ENCODE peak calls at places on chromosome 18, in seven cellular contexts. T, F, V, Y, E, G and B are unnamed samples. For H3K9me3, the result is how much of the 10 kb centered on the place peaks cover.

GRCh38 chr18:50744253-50744652 is 75.6 kb downstream of the MRO start:
- DNase-seq in T (no peak), F (no peak), V (no peak), Y (no peak), E (no peak), G (no peak), B (no peak)

GRCh38 chr18:27780061-27780740 is 396.7 kb downstream of the CDH2 start:
- DNase-seq in T (no peak), F (no peak), V (no peak), Y (peak), E (no peak), G (no peak), B (no peak)

GRCh38 chr18:48662021-48662661 is 123.3 kb downstream of the CTIF start:
- DNase-seq in T (no peak), F (no peak), V (no peak), Y (peak), E (peak), G (peak), B (no peak)

GRCh38 chr18:9700261-9700796 is 7.8 kb upstream of the RAB31 start:
- DNase-seq in T (no peak), F (no peak), V (no peak), Y (no peak), E (no peak), G (no peak), B (no peak)

GRCh38 chr18:8800445-8800844 is 95.1 kb downstream of the MTCL1 start:
- DNase-seq in T (peak), F (no peak), V (no peak), Y (peak), E (no peak), G (no peak), B (no peak)

GRCh38 chr18:43159091-43159490 is 43.6 kb upstream of the RIT2 start:
- DNase-seq in T (no peak), F (no peak), V (no peak), Y (peak), E (no peak), G (no peak), B (no peak)

GRCh38 chr18:13382990-13383821 is 164.6 kb downstream of the LDLRAD4 start:
- DNase-seq in T (no peak), F (no peak), V (no peak), Y (no peak), E (no peak), G (no peak), B (no peak)

GRCh38 chr18:21163647-21164625 is 52.3 kb upstream of the ROCK1 start:
- DNase-seq in T (no peak), F (no peak), V (no peak), Y (peak), E (peak), G (peak), B (no peak)

GRCh38 chr18:28087173-28087563 is 89.8 kb downstream of the CDH2 start:
- DNase-seq in T (no peak), F (no peak), V (no peak), Y (peak), E (no peak), G (peak), B (no peak)

GRCh38 chr18:361941-362913 is 94.4 kb upstream of the THOC1 start:
- DNase-seq in T (no peak), F (no peak), V (no peak), Y (peak), E (no peak), G (no peak), B (no peak)

GRCh38 chr18:60202702-60203101 is 169.9 kb downstream of the MC4R start:
- DNase-seq in T (no peak), F (no peak), V (no peak), Y (no peak), E (no peak), G (no peak), B (no peak)

GRCh38 chr18:39238951-39239350 is 1673.4 kb upstream of the CELF4 start:
- DNase-seq in T (no peak), F (no peak), V (no peak), Y (no peak), E (no peak), G (no peak), B (no peak)

GRCh38 chr18:26510337-26510736 is 38.0 kb downstream of the KCTD1 start:
- DNase-seq in T (no peak), F (no peak), V (no peak), Y (peak), E (no peak), G (peak), B (no peak)

GRCh38 chr18:9802774-9803697 is 82.7 kb upstream of the TXNDC2 start:
- DNase-seq in T (no peak), F (no peak), V (no peak), Y (peak), E (no peak), G (peak), B (no peak)

GRCh38 chr18:5518899-5519371 is 24.9 kb downstream of the EPB41L3 start:
- DNase-seq in T (no peak), F (no peak), V (no peak), Y (peak), E (no peak), G (peak), B (no peak)

GRCh38 chr18:71327443-71328120 is 1038.7 kb downstream of the SOCS6 start:
- DNase-seq in T (no peak), F (no peak), V (no peak), Y (no peak), E (no peak), G (no peak), B (no peak)

GRCh38 chr18:59484796-59485328 is 125.8 kb upstream of the LMAN1 start:
- DNase-seq in T (no peak), F (no peak), V (no peak), Y (peak), E (no peak), G (no peak), B (no peak)

GRCh38 chr18:64337673-64338072 is 188.8 kb upstream of the LINC00305 start:
- DNase-seq in T (no peak), F (no peak), V (no peak), Y (no peak), E (no peak), G (no peak), B (no peak)

GRCh38 chr18:64332851-64333250 is 184.0 kb upstream of the LINC00305 start:
- DNase-seq in T (no peak), F (no peak), V (no peak), Y (no peak), E (no peak), G (no peak), B (no peak)

GRCh38 chr18:64331419-64331818 is 182.5 kb upstream of the LINC00305 start:
- DNase-seq in T (no peak), F (no peak), V (no peak), Y (no peak), E (no peak), G (no peak), B (no peak)

GRCh38 chr18:64333584-64333983 is 184.7 kb upstream of the LINC00305 start:
- DNase-seq in T (no peak), F (no peak), V (no peak), Y (no peak), E (no peak), G (no peak), B (no peak)

GRCh38 chr18:64337018-64337417 is 188.1 kb upstream of the LINC00305 start:
- DNase-seq in T (no peak), F (no peak), V (no peak), Y (no peak), E (no peak), G (no peak), B (no peak)
- H3K9me3 ChIP-seq in T (under half), F (under half), V (under half), Y (under half), E (under half), G (under half), B (under half)

DNA sequence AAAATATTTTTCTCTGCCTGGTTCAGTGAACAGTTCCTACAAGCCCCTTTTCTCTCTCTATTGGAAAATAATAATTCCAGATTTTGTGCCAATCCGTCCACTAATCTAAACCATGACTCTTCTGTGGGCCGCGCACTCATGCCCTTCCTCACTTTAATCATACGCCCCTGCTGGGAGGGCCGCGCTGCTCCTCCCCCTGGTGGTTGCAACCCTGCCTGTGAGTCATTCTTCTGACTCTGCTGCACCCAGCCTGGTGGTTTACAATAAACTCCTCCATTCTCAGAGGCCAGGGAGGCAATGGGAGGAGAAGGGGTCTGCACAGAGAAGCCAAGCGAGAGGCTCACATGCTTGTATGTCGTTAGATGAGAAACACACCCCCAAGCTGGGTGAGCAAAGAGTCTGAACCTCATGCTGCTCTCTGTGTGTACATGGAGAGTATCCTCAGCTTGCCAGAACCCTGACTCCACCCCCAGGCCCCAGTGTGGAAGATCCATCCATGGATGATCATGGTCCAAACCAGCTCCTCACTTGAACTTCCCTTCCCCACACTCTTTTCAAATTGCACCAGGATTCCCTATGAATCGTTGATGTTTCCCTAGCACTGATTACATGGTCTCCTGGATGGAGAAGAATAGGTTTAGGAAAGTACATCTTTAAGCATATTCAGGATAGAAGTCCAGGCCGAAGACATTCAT is 228.9 kb downstream of the ANKRD30B start:
- DNase-seq in T (no peak), F (no peak), V (no peak), Y (no peak), E (peak), G (no peak), B (no peak)
- H3K9me3 ChIP-seq in T (under half), F (under half), V (under half), Y (under half), E (under half), G (under half), B (under half)

GRCh38 chr18:62001396-62001795 is 108.6 kb upstream of the RNF152 start:
- DNase-seq in T (no peak), F (no peak), V (no peak), Y (no peak), E (no peak), G (no peak), B (no peak)

GRCh38 chr18:61993831-61994230 is 101.0 kb upstream of the RNF152 start:
- DNase-seq in T (no peak), F (no peak), V (no peak), Y (peak), E (no peak), G (no peak), B (no peak)

GRCh38 chr18:61995547-61996062 is 102.8 kb upstream of the RNF152 start:
- DNase-seq in T (no peak), F (no peak), V (no peak), Y (no peak), E (no peak), G (no peak), B (no peak)

GRCh38 chr18:61998957-61999356 is 106.2 kb upstream of the RNF152 start:
- DNase-seq in T (no peak), F (no peak), V (no peak), Y (peak), E (no peak), G (no peak), B (no peak)

DNA sequence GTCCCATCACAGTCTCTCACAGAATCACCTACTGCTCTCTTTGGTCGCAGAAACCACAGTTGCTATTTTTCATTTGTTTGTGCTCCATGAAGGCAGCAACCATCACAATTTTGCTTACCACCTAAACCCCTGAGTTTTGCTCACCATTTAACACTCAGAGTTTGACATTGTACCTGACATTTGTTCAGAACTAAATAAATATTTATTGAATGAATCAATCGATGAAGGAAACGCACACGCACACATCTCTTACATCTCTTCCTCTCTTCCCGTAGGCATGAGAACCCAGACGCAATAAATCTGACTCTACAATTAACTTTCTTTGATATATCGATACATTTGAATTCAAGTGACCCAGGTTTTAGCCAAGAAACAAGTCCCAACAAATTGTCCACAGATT is 105.5 kb upstream of the RNF152 start:
- DNase-seq in T (no peak), F (no peak), V (no peak), Y (no peak), E (no peak), G (no peak), B (no peak)
- H3K9me3 ChIP-seq in T (under half), F (under half), V (under half), Y (under half), E (under half), G (under half), B (under half)

GRCh38 chr18:35637226-35637625 is 55.7 kb downstream of the GALNT1 start:
- DNase-seq in T (no peak), F (no peak), V (no peak), Y (no peak), E (no peak), G (no peak), B (no peak)
- H3K9me3 ChIP-seq in T (under half), F (under half), V (under half), Y (under half), E (under half), G (under half), B (under half)

GRCh38 chr18:78720456-78721250 is 259.0 kb upstream of the SALL3 start:
- DNase-seq in T (no peak), F (no peak), V (no peak), Y (no peak), E (no peak), G (no peak), B (no peak)
- H3K9me3 ChIP-seq in T (under half), F (under half), V (under half), Y (under half), E (under half), G (under half), B (under half)

GRCh38 chr18:47184419-47185050 is 8.4 kb upstream of the IER3IP1 start:
- DNase-seq in T (peak), F (no peak), V (no peak), Y (peak), E (peak), G (peak), B (no peak)
- H3K9me3 ChIP-seq in T (under half), F (under half), V (under half), Y (under half), E (under half), G (under half), B (under half)